ENCODE peak calls at places on chromosomes 13 and 19, in eight cellular contexts. K is stimulated activated naive CD8-positive, alpha-beta T cell treated with anti-CD3 and anti-CD28 coated beads, Interleukin-15, amount 100 ng/mL, for 72 hours; B is effector memory CD4-positive, alpha-beta T cell; Y is upper lobe of right lung; V is GM12865; E is Caco-2; J is adrenal gland; A is GM10248. C is an unnamed sample.

GRCh38 chr13:109668433-109669233 is 117.8 kb downstream of the IRS2 start:
- DNase-seq in A (no peak), V (no peak), K (no peak), Y (no peak), E (no peak), J (no peak), B (no peak), C (no peak)

GRCh38 chr19:58479736-58480480 is 3.8 kb downstream of the ZNF446 start:
- DNase-seq in Y (no peak), K (no peak), J (no peak), A (no peak), E (no peak), V (no peak), B (no peak), C (no peak)

GRCh38 chr19:46025825-46026224 is 3.0 kb upstream of the PGLYRP1 start:
- DNase-seq in B (no peak), E (no peak), J (no peak), K (no peak), A (no peak), V (no peak), Y (no peak), C (peak; percentile 50)

GRCh38 chr13:48906200-48906599 is 69.5 kb upstream of the FNDC3A start:
- DNase-seq in A (no peak), J (no peak), Y (no peak), V (no peak), E (no peak), K (no peak), B (no peak), C (no peak)

GRCh38 chr13:97432232-97432916 is 1.6 kb upstream of the RAP2A start:
- DNase-seq in A (no peak), E (no peak), Y (no peak), J (no peak), K (no peak), B (no peak), V (peak; percentile 28), C (peak; percentile 33)

GRCh38 chr19:19185853-19186728 is 5.9 kb downstream of the BORCS8 start:
- DNase-seq in A (no peak), V (peak; percentile 72), Y (no peak), E (peak; percentile 66), K (peak; percentile 51), J (peak; percentile 50), B (peak; percentile 30), C (peak; percentile 81)

GRCh38 chr19:51735759-51736449 is 12.1 kb upstream of the HAS1 start:
- DNase-seq in Y (peak; percentile 82), V (no peak), A (no peak), J (peak; percentile 74), E (no peak), B (no peak), K (no peak), C (peak; percentile 96)

GRCh38 chr13:99949657-99950413 is 21.7 kb downstream of the ZIC5 start:
- DNase-seq in Y (no peak), J (no peak), V (no peak), B (no peak), A (no peak), K (no peak), E (no peak), C (peak; percentile 27)

GRCh38 chr13:71879129-71879535 is 12.1 kb upstream of the DACH1 start:
- DNase-seq in Y (no peak), V (peak; percentile 68), K (no peak), E (no peak), J (peak; percentile 12), B (no peak), A (peak; percentile 22), C (peak; percentile 83)

GRCh38 chr19:32387701-32388392 is 17.7 kb upstream of the DPY19L3 start:
- DNase-seq in Y (no peak), E (no peak), K (no peak), A (no peak), V (no peak), J (no peak), B (no peak), C (peak; percentile 1)

GRCh38 chr13:74528751-74529513 is 394.7 kb upstream of the KLF12 start:
- DNase-seq in B (no peak), K (no peak), J (no peak), A (no peak), V (no peak), Y (no peak), E (no peak), C (no peak)

GRCh38 chr19:1942934-1943555 is 2.1 kb downstream of the CSNK1G2 start:
- DNase-seq in J (no peak), B (no peak), E (no peak), K (no peak), Y (no peak), V (peak; percentile 41), A (no peak), C (no peak)

GRCh38 chr13:78317030-78317429 is 286.3 kb downstream of the POU4F1 start:
- DNase-seq in K (no peak), V (peak; percentile 22), E (no peak), A (no peak), B (no peak), Y (no peak), J (no peak), C (peak; percentile 7)

GRCh38 chr19:56117376-56117884 is 3.7 kb downstream of the ZNF787 start:
- DNase-seq in K (no peak), V (no peak), B (no peak), A (no peak), J (peak; percentile 38), E (no peak), Y (no peak), C (no peak)

GRCh38 chr19:16676101-16676798 is 15.3 kb downstream of the TMEM38A start:
- DNase-seq in A (no peak), V (no peak), Y (no peak), B (no peak), J (no peak), E (peak; percentile 46), K (no peak), C (no peak)

GRCh38 chr19:10408511-10409291 is 5.4 kb upstream of the CDC37 start:
- DNase-seq in E (no peak), K (peak; percentile 75), J (peak; percentile 53), Y (peak; percentile 88), B (no peak), A (peak; percentile 66), V (peak; percentile 62), C (peak; percentile 97)

GRCh38 chr13:91134773-91135124 is 212.7 kb upstream of the MIR17HG start:
- DNase-seq in J (no peak), V (no peak), A (no peak), B (no peak), K (no peak), Y (no peak), E (no peak), C (no peak)

GRCh38 chr19:44927746-44928145 is 13.3 kb downstream of the APOC1 start:
- DNase-seq in K (no peak), E (no peak), J (no peak), V (no peak), Y (no peak), A (no peak), B (no peak), C (no peak)

GRCh38 chr19:7965921-7966665 is 22.6 kb upstream of the TIMM44 start:
- DNase-seq in E (no peak), K (no peak), J (no peak), V (no peak), B (no peak), A (no peak), Y (no peak), C (no peak)

GRCh38 chr13:66506979-66507378 is 723.2 kb downstream of the PCDH9 start:
- DNase-seq in V (no peak), E (no peak), B (no peak), J (no peak), A (peak; percentile 9), Y (no peak), K (no peak), C (no peak)

GRCh38 chr19:45245826-45246225 is 619 bp upstream of the EXOC3L2 start:
- DNase-seq in V (no peak), A (no peak), B (no peak), K (no peak), Y (no peak), E (no peak), J (no peak), C (no peak)

GRCh38 chr13:40631605-40632004 is 34.8 kb downstream of the FOXO1 start:
- DNase-seq in B (no peak), J (no peak), A (no peak), Y (no peak), K (no peak), E (no peak), V (no peak), C (no peak)

GRCh38 chr13:109605846-109606245 is 180.5 kb downstream of the IRS2 start:
- DNase-seq in V (no peak), K (no peak), E (no peak), J (no peak), B (no peak), Y (no peak), A (no peak), C (no peak)

GRCh38 chr19:55552620-55553019 is 7.3 kb upstream of the SBK3 start:
- DNase-seq in J (no peak), V (no peak), K (no peak), A (no peak), E (no peak), B (no peak), Y (no peak), C (no peak)

GRCh38 chr13:64551755-64552154 is 2678.4 kb downstream of the PCDH9 start:
- DNase-seq in Y (no peak), E (no peak), K (no peak), A (no peak), J (no peak), V (no peak), B (no peak), C (no peak)

GRCh38 chr13:95199896-95200295 is 101.4 kb downstream of the ABCC4 start:
- DNase-seq in A (no peak), J (no peak), Y (no peak), V (no peak), K (no peak), B (no peak), E (no peak), C (no peak)

GRCh38 chr19:32041681-32042292 is 303.6 kb upstream of the ZNF507 start:
- DNase-seq in K (peak; percentile 23), B (no peak), V (no peak), E (no peak), A (no peak), J (peak; percentile 67), Y (peak; percentile 74), C (peak; percentile 40)

GRCh38 chr13:98273824-98274786 is 97.0 kb upstream of the RNF113B start:
- DNase-seq in A (no peak), K (no peak), B (no peak), J (no peak), E (no peak), V (no peak), Y (no peak), C (no peak)

GRCh38 chr13:44932850-44933251 is 56.4 kb downstream of the NUFIP1 start:
- DNase-seq in Y (no peak), K (no peak), J (peak; percentile 62), E (no peak), A (no peak), B (no peak), V (no peak), C (no peak)

GRCh38 chr19:2251577-2252480 is 2.7 kb downstream of the AMH start:
- DNase-seq in A (no peak), Y (no peak), E (no peak), V (no peak), J (no peak), K (peak; percentile 47), B (no peak), C (no peak)

GRCh38 chr19:8210660-8211101 is 1.5 kb downstream of the CERS4 start:
- DNase-seq in V (peak; percentile 33), J (no peak), A (no peak), K (no peak), Y (no peak), E (peak; percentile 50), B (no peak), C (no peak)

GRCh38 chr13:99086149-99086868 is 108.4 kb upstream of the DOCK9 start:
- DNase-seq in B (peak; percentile 72), A (peak; percentile 75), E (peak; percentile 49), V (peak; percentile 62), Y (peak; percentile 83), K (peak; percentile 80), J (peak; percentile 69), C (peak; percentile 67)

GRCh38 chr13:67133476-67133875 is 96.7 kb downstream of the PCDH9 start:
- DNase-seq in E (no peak), Y (no peak), J (no peak), B (no peak), A (no peak), V (no peak), K (no peak), C (no peak)

GRCh38 chr19:53942001-53942786 is 20.5 kb upstream of the CACNG8 start:
- DNase-seq in V (no peak), Y (peak; percentile 56), A (no peak), E (no peak), J (no peak), K (peak; percentile 10), B (no peak), C (no peak)

C was measured in NB4.